ENCODE peak calls at places on chromosome 9, in four cellular contexts. F is caudate nucleus, V is lung, A is psoas muscle. Q is an unnamed sample.

GRCh38 chr9:92590386-92590785 is 54.6 kb upstream of the ECM2 start:
- DNase-seq in F (no peak), V (no peak), A (peak), Q (no peak)

GRCh38 chr9:137089232-137089947 is 2.6 kb downstream of the MAN1B1 start:
- DNase-seq in F (no peak), V (no peak), A (no peak), Q (no peak)

GRCh38 chr9:70668751-70669150 is 254.3 kb upstream of the KLF9 start:
- DNase-seq in F (no peak), V (no peak), A (no peak), Q (no peak)

GRCh38 chr9:99762470-99762869 is 59.2 kb upstream of the NR4A3 start:
- DNase-seq in F (no peak), V (no peak), A (no peak), Q (no peak)

GRCh38 chr9:36905101-36906066 is 128.7 kb downstream of the PAX5 start:
- DNase-seq in F (no peak), V (no peak), A (no peak), Q (no peak)

GRCh38 chr9:11506980-11507379 is 894.2 kb upstream of the PTPRD start:
- DNase-seq in F (no peak), V (no peak), A (no peak), Q (no peak)

GRCh38 chr9:70607926-70608325 is 193.5 kb upstream of the KLF9 start:
- DNase-seq in F (no peak), V (no peak), A (no peak), Q (no peak)

GRCh38 chr9:88577736-88578485 is 42.9 kb downstream of the NXNL2 start:
- DNase-seq in F (no peak), V (no peak), A (no peak), Q (no peak)

GRCh38 chr9:132748450-132748849 is 78.2 kb downstream of the GTF3C4 start:
- DNase-seq in F (no peak), V (no peak), A (no peak), Q (no peak)

GRCh38 chr9:98406469-98406868 is 151.0 kb upstream of the TBC1D2 start:
- DNase-seq in F (no peak), V (no peak), A (no peak), Q (no peak)

GRCh38 chr9:4890242-4890641 is 94.8 kb upstream of the JAK2 start:
- DNase-seq in F (no peak), V (no peak), A (no peak), Q (no peak)

GRCh38 chr9:135494791-135495559 is 5.5 kb upstream of the MRPS2 start:
- DNase-seq in F (no peak), V (no peak), A (no peak), Q (no peak)

GRCh38 chr9:131854906-131855504 is 115.1 kb upstream of the RAPGEF1 start:
- DNase-seq in F (no peak), V (no peak), A (no peak), Q (no peak)

GRCh38 chr9:110638381-110638954 is 30.1 kb upstream of the MUSK start:
- DNase-seq in F (no peak), V (no peak), A (no peak), Q (no peak)

GRCh38 chr9:93210974-93211653 is 27.2 kb downstream of the WNK2 start:
- DNase-seq in F (no peak), V (no peak), A (no peak), Q (no peak)

GRCh38 chr9:14524881-14525515 is 168.2 kb downstream of the ZDHHC21 start:
- DNase-seq in F (no peak), V (no peak), A (no peak), Q (no peak)

GRCh38 chr9:135716045-135716444 is 14.1 kb downstream of the KCNT1 start:
- DNase-seq in F (no peak), V (no peak), A (no peak), Q (no peak)

GRCh38 chr9:117184173-117184572 is 230.7 kb downstream of the ASTN2 start:
- DNase-seq in F (no peak), V (no peak), A (no peak), Q (no peak)

GRCh38 chr9:107982735-107983134 is 493.2 kb upstream of the KLF4 start:
- DNase-seq in F (no peak), V (no peak), A (no peak), Q (no peak)

GRCh38 chr9:107208121-107208520 is 75.0 kb upstream of the RAD23B start:
- DNase-seq in F (no peak), V (no peak), A (no peak), Q (no peak)

GRCh38 chr9:36862206-36863145 is 171.6 kb downstream of the PAX5 start:
- DNase-seq in F (peak), V (no peak), A (peak), Q (peak)

GRCh38 chr9:78029601-78030552 is 1.7 kb downstream of the GNAQ start:
- DNase-seq in F (peak), V (no peak), A (no peak), Q (no peak)

GRCh38 chr9:98144076-98144475 is 25.1 kb upstream of the TRIM14 start:
- DNase-seq in F (no peak), V (no peak), A (no peak), Q (no peak)

GRCh38 chr9:88742483-88742882 is 207.5 kb downstream of the NXNL2 start:
- DNase-seq in F (no peak), V (no peak), A (peak), Q (no peak)

GRCh38 chr9:82168585-82168984 is 180.0 kb downstream of the SPATA31D1 start:
- DNase-seq in F (no peak), V (no peak), A (no peak), Q (no peak)

GRCh38 chr9:7756088-7756487 is 43.5 kb downstream of the DMAC1 start:
- DNase-seq in F (no peak), V (no peak), A (no peak), Q (no peak)

GRCh38 chr9:137458194-137459146 is 664 bp downstream of the NSMF start:
- DNase-seq in F (peak), V (no peak), A (peak), Q (peak)

GRCh38 chr9:28915256-28915930 is 1342.1 kb upstream of the C9orf72 start:
- DNase-seq in F (no peak), V (no peak), A (no peak), Q (no peak)

GRCh38 chr9:22108581-22109370 is 99.7 kb upstream of the CDKN2B start:
- DNase-seq in F (no peak), V (no peak), A (no peak), Q (no peak)

GRCh38 chr9:115900698-115901097 is 252.9 kb upstream of the PAPPA start:
- DNase-seq in F (no peak), V (no peak), A (no peak), Q (no peak)

GRCh38 chr9:22030101-22030598 is 21.0 kb upstream of the CDKN2B start:
- DNase-seq in F (no peak), V (no peak), A (no peak), Q (no peak)

GRCh38 chr9:135221576-135221950 is 134.1 kb downstream of the OLFM1 start:
- DNase-seq in F (no peak), V (no peak), A (peak), Q (no peak)

GRCh38 chr9:87826331-87826730 is 56.3 kb upstream of the SPATA31E1 start:
- DNase-seq in F (no peak), V (no peak), A (no peak), Q (no peak)

GRCh38 chr9:75941066-75941465 is 50.6 kb downstream of the PCSK5 start:
- DNase-seq in F (no peak), V (no peak), A (no peak), Q (no peak)

GRCh38 chr9:132514011-132514744 is 68.2 kb upstream of the BARHL1 start:
- DNase-seq in F (no peak), V (no peak), A (no peak), Q (no peak)

GRCh38 chr9:137619240-137620090 is 660 bp downstream of the EHMT1 start:
- DNase-seq in F (no peak), V (peak), A (peak), Q (no peak)

GRCh38 chr9:107486674-107487520 is 2.7 kb downstream of the KLF4 start:
- DNase-seq in F (no peak), V (peak), A (peak), Q (no peak)

GRCh38 chr9:35540315-35540714 is 50.4 kb downstream of the RUSC2 start:
- DNase-seq in F (no peak), V (no peak), A (no peak), Q (no peak)

GRCh38 chr9:35537898-35538297 is 48.0 kb downstream of the RUSC2 start:
- DNase-seq in F (no peak), V (no peak), A (no peak), Q (no peak)

GRCh38 chr9:35533398-35533797 is 43.5 kb downstream of the RUSC2 start:
- DNase-seq in F (no peak), V (no peak), A (no peak), Q (no peak)

DNA sequence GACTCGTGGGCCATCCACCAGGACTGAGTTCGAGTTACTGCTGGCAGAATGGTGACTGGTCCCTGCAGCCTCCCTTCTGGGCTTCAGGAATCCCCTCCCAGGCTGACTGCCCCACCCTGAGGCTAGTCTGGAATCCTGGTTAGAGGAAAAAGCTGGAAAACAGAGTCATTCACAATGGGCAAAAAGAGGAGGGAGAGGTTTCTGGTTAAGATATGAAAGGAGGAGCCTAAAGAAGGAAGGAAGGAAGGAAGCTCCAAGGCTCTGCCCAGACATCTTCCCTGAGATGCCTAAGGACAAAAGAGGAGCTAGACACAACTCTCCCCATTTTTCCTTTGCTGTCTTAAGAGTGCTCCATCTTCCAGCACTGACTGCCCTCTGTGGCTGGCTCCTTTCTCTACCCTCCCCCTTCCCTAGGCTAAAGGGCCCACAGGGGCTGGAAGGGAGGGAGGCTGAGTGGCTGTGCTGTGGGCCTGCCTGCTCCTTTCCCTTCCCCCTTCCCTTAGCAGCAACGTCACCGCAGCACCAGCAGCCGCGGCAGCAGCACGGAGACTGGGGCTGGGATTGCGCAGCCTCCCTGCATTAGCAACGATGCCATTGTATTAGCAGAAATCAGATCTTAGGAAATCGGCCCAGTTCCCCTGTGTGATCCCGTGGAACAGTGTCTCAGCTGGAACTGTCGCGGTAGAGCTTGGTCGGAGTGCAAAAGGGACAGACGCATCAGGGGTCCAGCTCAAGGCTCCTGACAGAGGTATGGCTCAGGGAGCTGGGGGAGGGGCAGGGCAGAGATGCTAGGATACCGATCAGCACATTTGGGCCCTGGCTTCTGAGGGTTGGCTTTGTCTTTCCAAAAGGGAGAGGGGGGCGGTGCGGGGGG is 48.7 kb downstream of the RUSC2 start:
- DNase-seq in F (peak), V (no peak), A (peak), Q (peak)
- H3K27ac ChIP-seq in F (peak), V (peak), A (peak), Q (peak)

DNA sequence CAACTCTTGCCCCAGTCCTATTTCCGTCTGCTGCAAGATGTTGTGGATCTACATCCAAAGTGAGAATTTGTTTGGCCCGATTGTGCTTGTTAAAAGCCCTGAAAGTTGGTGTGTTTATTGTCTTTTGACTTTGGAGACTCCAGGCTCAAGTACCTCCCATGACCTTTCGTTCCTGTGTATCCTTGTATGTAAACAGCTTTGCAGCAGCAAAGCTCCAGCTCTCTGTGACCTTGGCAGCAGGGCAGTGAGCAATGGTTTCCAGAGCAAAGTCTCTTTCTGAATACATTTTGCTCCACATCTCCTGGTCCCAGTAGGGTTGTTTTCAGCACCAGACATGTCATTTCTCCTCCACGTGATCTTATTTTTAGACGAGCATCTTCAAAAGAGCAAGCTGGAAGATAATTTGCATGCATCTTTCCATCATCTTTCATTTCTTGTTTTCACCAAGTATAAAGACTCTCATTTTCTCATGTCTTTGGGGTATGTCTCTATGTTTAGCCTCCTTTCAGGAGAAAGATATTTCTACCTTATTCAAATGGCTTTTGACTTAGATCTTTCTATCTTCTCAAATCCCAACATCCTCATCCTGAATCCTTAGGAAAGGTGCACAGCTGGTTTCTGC is 68.1 kb upstream of the ERCC6L2 start:
- DNase-seq in F (no peak), V (no peak), A (no peak), Q (no peak)
- H3K27ac ChIP-seq in F (no peak), V (no peak), A (no peak), Q (no peak)

GRCh38 chr9:129498451-129499376 is 122.2 kb downstream of the C9orf50 start:
- DNase-seq in F (no peak), V (no peak), A (peak), Q (no peak)

GRCh38 chr9:129500166-129500862 is 120.6 kb downstream of the C9orf50 start:
- DNase-seq in F (no peak), V (no peak), A (peak), Q (no peak)

GRCh38 chr9:129497837-129498450 is 123.0 kb downstream of the C9orf50 start:
- DNase-seq in F (no peak), V (no peak), A (peak), Q (no peak)

GRCh38 chr9:129501771-129502324 is 119.1 kb downstream of the C9orf50 start:
- DNase-seq in F (no peak), V (peak), A (peak), Q (no peak)

DNA sequence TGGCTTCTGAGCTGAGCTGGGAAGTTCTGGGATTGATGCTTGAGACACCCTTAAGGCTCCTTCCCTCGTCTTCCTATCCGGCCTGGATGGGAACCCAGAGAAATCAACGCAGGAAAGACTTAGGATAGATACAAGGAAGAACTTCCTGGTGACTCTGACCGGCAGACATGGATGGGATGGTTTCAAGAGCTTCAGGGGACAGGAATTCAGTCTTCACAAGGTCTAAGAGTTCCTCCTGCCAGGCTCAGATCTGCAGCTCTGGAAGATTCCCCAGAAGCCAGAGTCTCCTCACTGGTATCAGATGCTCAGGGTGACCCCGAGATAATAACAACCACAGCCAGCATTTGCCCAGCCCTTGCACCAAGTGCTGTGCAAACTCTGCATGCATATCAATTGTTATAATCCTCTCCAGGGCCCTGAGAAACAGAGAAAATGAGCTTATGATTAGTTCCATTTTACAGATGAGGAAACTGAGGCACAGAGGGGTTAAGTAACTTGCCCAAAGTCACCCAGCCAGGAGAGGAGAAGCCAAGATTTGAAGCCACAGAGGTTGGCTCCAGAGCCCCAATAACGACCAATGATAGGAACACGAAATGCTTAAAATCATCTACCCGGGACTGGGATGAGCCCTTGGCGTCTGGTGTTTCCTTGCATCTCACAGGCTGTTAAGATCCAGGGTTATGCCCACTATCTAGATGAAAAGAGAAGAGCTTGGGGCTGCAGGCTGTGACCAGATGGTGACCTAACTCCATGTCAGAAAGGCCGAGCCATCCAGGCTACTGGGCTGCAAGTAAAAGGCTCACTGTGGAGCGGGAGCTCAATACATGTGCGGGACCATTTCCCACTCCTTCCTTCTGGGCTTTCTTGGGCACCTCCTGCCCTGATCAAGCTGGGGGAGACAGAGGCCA is 119.8 kb downstream of the C9orf50 start:
- DNase-seq in F (no peak), V (no peak), A (peak), Q (no peak)
- H3K27ac ChIP-seq in F (peak), V (no peak), A (peak), Q (peak)

GRCh38 chr9:134204041-134204440 is 39.7 kb upstream of the RNU6ATAC start:
- DNase-seq in F (no peak), V (no peak), A (peak), Q (no peak)

GRCh38 chr9:134205636-134206316 is 41.4 kb upstream of the RNU6ATAC start:
- DNase-seq in F (peak), V (no peak), A (peak), Q (peak)

GRCh38 chr9:134206317-134207300 is 42.2 kb upstream of the RNU6ATAC start:
- DNase-seq in F (no peak), V (no peak), A (peak), Q (no peak)

GRCh38 chr9:134203224-134203623 is 38.9 kb upstream of the RNU6ATAC start:
- DNase-seq in F (no peak), V (no peak), A (no peak), Q (no peak)

GRCh38 chr9:134204991-134205578 is 40.7 kb upstream of the RNU6ATAC start:
- DNase-seq in F (no peak), V (no peak), A (peak), Q (no peak)
- H3K27ac ChIP-seq in F (no peak), V (peak), A (no peak), Q (no peak)

DNA sequence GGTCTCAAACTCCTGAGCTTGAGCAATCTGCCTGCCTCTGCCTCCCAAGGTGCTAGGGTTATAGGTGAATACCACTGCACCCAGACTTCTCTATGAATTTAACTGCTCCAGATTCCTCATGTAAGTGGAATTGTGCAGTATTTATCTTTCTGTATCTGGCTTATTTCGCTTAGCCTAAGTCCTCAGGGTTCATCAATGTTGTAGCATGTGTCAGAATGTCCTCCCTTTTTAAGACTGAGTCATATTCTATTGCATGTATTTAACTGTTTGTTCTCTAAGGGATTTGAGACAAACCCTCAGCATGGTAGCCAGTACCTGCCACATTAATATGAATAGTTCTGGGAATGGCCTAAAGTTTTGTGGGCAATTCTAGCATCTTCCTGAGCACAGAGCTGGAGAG is 53.9 kb upstream of the TUT7 start:
- DNase-seq in F (no peak), V (no peak), A (no peak), Q (no peak)
- H3K27ac ChIP-seq in F (peak), V (no peak), A (no peak), Q (no peak)